ENCODE peak calls at places on chromosomes 2 and 18, in four cellular contexts. T is fibroblast of pulmonary artery, B is Right ventricle myocardium inferior, P is heart left ventricle. Y is an unnamed sample.

GRCh38 chr2:55107428-55107827 is 57.2 kb upstream of the RTN4 start:
- DNase-seq in T (no peak), B (no peak), P (no peak), Y (no peak)

GRCh38 chr2:176650101-176650500 is 380.9 kb downstream of the MTX2 start:
- DNase-seq in T (no peak), B (no peak), P (no peak), Y (no peak)

GRCh38 chr18:22668496-22668895 is 250.8 kb upstream of the CTAGE1 start:
- DNase-seq in T (peak; percentile 25), B (no peak), P (no peak), Y (no peak)

GRCh38 chr2:202051499-202052161 is 18.0 kb downstream of the FZD7 start:
- DNase-seq in T (peak; percentile 11), B (no peak), P (no peak), Y (no peak)

GRCh38 chr2:20596193-20596972 is 54.5 kb downstream of the HS1BP3 start:
- DNase-seq in T (no peak), B (peak; percentile 20), P (no peak), Y (no peak)

GRCh38 chr2:107811982-107812381 is 14.7 kb upstream of the RGPD4 start:
- DNase-seq in T (no peak), B (no peak), P (no peak), Y (no peak)

GRCh38 chr2:11019614-11020013 is 107.9 kb downstream of the KCNF1 start:
- DNase-seq in T (no peak), B (no peak), P (no peak), Y (no peak)

GRCh38 chr18:54247488-54248175 is 21.7 kb upstream of the POLI start:
- DNase-seq in T (no peak), B (no peak), P (no peak), Y (no peak)

Y was measured in Caki2.